ENCODE peak calls at places on chromosomes 6 and 20, in four cellular contexts. One of them, this sample, is unnamed.

GRCh38 chr20:1938464-1939269 is 43.5 kb downstream of the SIRPA start:
- DNase-seq in HepG2: no peak
- DNase-seq in K562: no peak
- DNase-seq in GM12878: no peak
- DNase-seq in this sample: no peak

GRCh38 chr6:133623065-133623464 is 265.8 kb upstream of the TCF21 start:
- DNase-seq in HepG2: no peak
- DNase-seq in K562: no peak
- DNase-seq in GM12878: no peak
- DNase-seq in this sample: no peak

GRCh38 chr6:84766118-84766683 is 1.8 kb upstream of the TBX18 start:
- DNase-seq in HepG2: no peak
- DNase-seq in K562: no peak
- DNase-seq in GM12878: no peak
- DNase-seq in this sample: no peak

GRCh38 chr6:15507221-15507620 is 155.6 kb downstream of the DTNBP1 start:
- DNase-seq in HepG2: no peak
- DNase-seq in K562: no peak
- DNase-seq in GM12878: no peak
- DNase-seq in this sample: no peak

GRCh38 chr6:16306334-16306733 is 67.9 kb downstream of the GMPR start:
- DNase-seq in HepG2: no peak
- DNase-seq in K562: no peak
- DNase-seq in GM12878: no peak
- DNase-seq in this sample: no peak

GRCh38 chr6:97097068-97098047 is 172.8 kb downstream of the KLHL32 start:
- DNase-seq in HepG2: no peak
- DNase-seq in K562: no peak
- DNase-seq in GM12878: no peak
- DNase-seq in this sample: no peak

GRCh38 chr20:19616620-19617019 is 141.4 kb upstream of the RIN2 start:
- DNase-seq in HepG2: no peak
- DNase-seq in K562: no peak
- DNase-seq in GM12878: no peak
- DNase-seq in this sample: no peak

GRCh38 chr20:51417745-51418529 is 124.6 kb downstream of the NFATC2 start:
- DNase-seq in HepG2: no peak
- DNase-seq in K562: no peak
- DNase-seq in GM12878: no peak
- DNase-seq in this sample: no peak

GRCh38 chr6:167532410-167533294 is 207.8 kb downstream of the TTLL2 start:
- DNase-seq in HepG2: no peak
- DNase-seq in K562: no peak
- DNase-seq in GM12878: no peak
- DNase-seq in this sample: no peak

GRCh38 chr6:137811121-137811911 is 55.7 kb upstream of the TNFAIP3 start:
- DNase-seq in HepG2: peak; percentile 90
- DNase-seq in K562: peak; percentile 83
- DNase-seq in GM12878: peak; percentile 95
- DNase-seq in this sample: peak; percentile 66

GRCh38 chr20:32028647-32029372 is 18.6 kb downstream of the CCM2L start:
- DNase-seq in HepG2: peak; percentile 54
- DNase-seq in K562: no peak
- DNase-seq in GM12878: no peak
- DNase-seq in this sample: no peak

GRCh38 chr20:24770628-24771556 is 178.2 kb upstream of the CST7 start:
- DNase-seq in HepG2: no peak
- DNase-seq in K562: no peak
- DNase-seq in GM12878: no peak
- DNase-seq in this sample: no peak

GRCh38 chr6:140320081-140320798 is 945.8 kb upstream of the CITED2 start:
- DNase-seq in HepG2: no peak
- DNase-seq in K562: no peak
- DNase-seq in GM12878: no peak
- DNase-seq in this sample: no peak

GRCh38 chr20:63738687-63739128 is 868 bp upstream of the SLC2A4RG start:
- DNase-seq in HepG2: peak; percentile 71
- DNase-seq in K562: peak; percentile 67
- DNase-seq in GM12878: no peak
- DNase-seq in this sample: peak; percentile 45

GRCh38 chr6:111737065-111737521 is 131.4 kb upstream of the TRAF3IP2 start:
- DNase-seq in HepG2: peak; percentile 41
- DNase-seq in K562: no peak
- DNase-seq in GM12878: no peak
- DNase-seq in this sample: no peak

GRCh38 chr6:122710908-122711307 is 68.6 kb upstream of the FABP7 start:
- DNase-seq in HepG2: no peak
- DNase-seq in K562: no peak
- DNase-seq in GM12878: no peak
- DNase-seq in this sample: no peak

GRCh38 chr6:122714059-122714458 is 65.5 kb upstream of the FABP7 start:
- DNase-seq in HepG2: no peak
- DNase-seq in K562: no peak
- DNase-seq in GM12878: no peak
- DNase-seq in this sample: no peak

GRCh38 chr6:122709922-122710512 is 69.5 kb upstream of the FABP7 start:
- DNase-seq in HepG2: no peak
- DNase-seq in K562: no peak
- DNase-seq in GM12878: peak; percentile 11
- DNase-seq in this sample: no peak

GRCh38 chr6:122712864-122713612 is 66.5 kb upstream of the FABP7 start:
- DNase-seq in HepG2: no peak
- DNase-seq in K562: no peak
- DNase-seq in GM12878: no peak
- DNase-seq in this sample: no peak

DNA sequence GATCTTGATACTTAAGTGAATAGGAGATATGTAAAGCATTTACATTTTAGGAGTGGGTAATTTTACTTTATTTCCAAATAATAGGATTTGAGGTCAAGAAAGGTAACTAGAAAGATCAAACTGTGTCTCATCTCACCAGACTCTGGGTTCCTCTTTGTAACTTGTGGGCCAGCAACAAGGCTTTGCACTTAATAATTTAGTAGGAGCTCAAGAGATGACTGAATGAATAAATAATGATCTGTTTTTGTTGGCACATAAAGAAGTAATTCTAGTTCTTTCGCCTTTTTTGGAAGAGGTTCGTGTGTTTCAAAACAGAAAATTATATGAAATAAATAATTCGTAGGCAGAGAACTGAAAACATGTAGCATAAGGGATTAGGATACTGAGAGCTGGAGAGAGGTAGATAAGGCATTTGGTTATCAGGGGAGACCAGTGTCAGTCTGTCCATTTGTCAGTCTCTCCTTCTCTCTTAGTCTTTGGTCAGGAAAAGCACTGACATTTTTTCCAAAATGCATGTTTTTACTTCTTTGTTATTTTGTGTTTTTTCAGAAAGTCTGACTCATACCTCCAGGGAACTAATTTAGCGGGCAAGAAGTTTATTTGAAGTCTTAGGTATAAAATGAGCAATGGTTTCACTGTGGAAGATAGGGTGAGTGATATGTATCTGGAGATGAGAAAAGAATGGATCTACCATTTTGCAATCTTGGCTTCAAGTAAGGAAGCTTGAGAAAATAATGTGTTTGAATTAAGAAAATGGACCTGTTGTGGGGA is 67.2 kb upstream of the FABP7 start:
- DNase-seq in HepG2: no peak
- DNase-seq in K562: peak; percentile 71
- DNase-seq in GM12878: no peak
- DNase-seq in this sample: no peak
- TF ChIP-seq TARDBP in HepG2: no peak
- TF ChIP-seq TARDBP in K562: no peak
- TF ChIP-seq TARDBP in GM12878: no peak
- TF ChIP-seq TARDBP in this sample: no peak

DNA sequence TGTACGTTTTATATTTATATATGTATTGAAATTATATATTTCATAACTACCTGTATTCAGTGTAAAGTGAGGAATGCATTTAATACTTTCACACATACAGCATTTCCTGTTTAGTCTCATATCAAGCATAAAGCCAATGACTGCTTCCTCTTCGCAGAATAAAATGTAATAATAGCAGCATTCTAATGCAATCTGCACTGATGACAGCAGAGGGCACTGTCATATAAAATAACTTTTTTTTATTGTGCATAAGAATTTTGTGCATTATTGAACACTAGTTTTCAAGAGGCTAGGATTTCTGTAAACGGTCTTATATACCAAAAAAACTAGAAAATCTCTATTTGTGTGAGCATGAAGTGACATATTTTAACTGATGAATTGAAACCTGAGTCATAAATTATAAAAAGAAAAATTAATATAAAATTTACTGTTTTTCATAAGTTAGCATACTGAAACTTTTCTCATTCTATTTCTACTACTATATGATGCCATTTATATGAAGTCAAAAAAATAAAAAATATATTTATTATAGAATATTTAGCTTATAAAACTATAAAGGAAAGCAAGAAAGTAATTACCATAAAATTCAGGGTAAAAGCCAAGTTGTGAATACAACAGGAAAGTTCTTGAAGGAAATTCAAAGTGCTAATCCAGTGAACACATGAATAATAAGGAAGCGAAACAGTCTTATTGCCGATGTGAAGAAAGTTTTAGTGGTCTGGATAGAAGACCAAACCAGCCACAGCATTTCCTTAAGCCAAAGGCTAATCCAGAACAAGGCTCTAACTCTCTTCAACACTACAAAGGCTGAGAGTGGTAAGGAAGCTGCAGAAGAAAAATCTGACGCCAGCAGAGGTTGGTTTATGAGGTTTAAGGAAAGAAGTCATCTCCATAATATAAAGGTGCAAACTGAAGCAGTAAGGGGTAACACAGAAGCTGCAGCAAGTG is 36.3 kb downstream of the RNF146 start:
- DNase-seq in HepG2: peak; percentile 25
- DNase-seq in K562: peak; percentile 24
- DNase-seq in GM12878: no peak
- DNase-seq in this sample: peak; percentile 58
- TF ChIP-seq TARDBP in HepG2: no peak
- TF ChIP-seq TARDBP in K562: no peak
- TF ChIP-seq TARDBP in GM12878: no peak
- TF ChIP-seq TARDBP in this sample: no peak

GRCh38 chr6:92681401-92681800 is 738.0 kb downstream of the EPHA7 start:
- DNase-seq in HepG2: no peak
- DNase-seq in K562: no peak
- DNase-seq in GM12878: no peak
- DNase-seq in this sample: no peak

GRCh38 chr6:92683769-92684168 is 735.6 kb downstream of the EPHA7 start:
- DNase-seq in HepG2: no peak
- DNase-seq in K562: no peak
- DNase-seq in GM12878: no peak
- DNase-seq in this sample: no peak

GRCh38 chr6:92687278-92687677 is 732.1 kb downstream of the EPHA7 start:
- DNase-seq in HepG2: no peak
- DNase-seq in K562: no peak
- DNase-seq in GM12878: no peak
- DNase-seq in this sample: no peak

GRCh38 chr6:92682999-92683398 is 736.4 kb downstream of the EPHA7 start:
- DNase-seq in HepG2: no peak
- DNase-seq in K562: no peak
- DNase-seq in GM12878: no peak
- DNase-seq in this sample: no peak

DNA sequence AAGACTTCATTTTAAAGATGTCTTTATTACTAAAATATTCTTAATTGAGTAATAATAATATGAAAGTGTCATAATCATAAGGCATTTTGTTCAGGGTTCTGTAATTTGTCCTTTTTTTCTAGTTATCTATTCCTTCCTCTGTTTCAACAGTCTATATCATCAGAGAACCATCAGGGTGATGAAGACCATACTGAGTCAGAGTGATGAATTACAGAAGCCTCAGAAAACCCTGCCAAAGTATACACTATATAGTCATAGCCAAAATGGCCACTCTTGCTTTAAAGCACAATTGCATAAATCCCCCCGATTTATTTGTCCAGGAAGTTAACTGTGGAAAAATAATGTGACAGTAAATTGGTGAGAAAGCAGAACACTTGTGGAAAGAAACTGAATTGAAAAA is 735.0 kb downstream of the EPHA7 start:
- DNase-seq in HepG2: no peak
- DNase-seq in K562: no peak
- DNase-seq in GM12878: no peak
- DNase-seq in this sample: no peak
- TF ChIP-seq TARDBP in HepG2: no peak
- TF ChIP-seq TARDBP in K562: no peak
- TF ChIP-seq TARDBP in GM12878: no peak
- TF ChIP-seq TARDBP in this sample: no peak

GRCh38 chr6:72746276-72746675 is 124.4 kb downstream of the KCNQ5 start:
- DNase-seq in HepG2: no peak
- DNase-seq in K562: no peak
- DNase-seq in GM12878: no peak
- DNase-seq in this sample: no peak
- TF ChIP-seq TARDBP in HepG2: no peak
- TF ChIP-seq TARDBP in K562: no peak
- TF ChIP-seq TARDBP in GM12878: no peak
- TF ChIP-seq TARDBP in this sample: no peak

DNA sequence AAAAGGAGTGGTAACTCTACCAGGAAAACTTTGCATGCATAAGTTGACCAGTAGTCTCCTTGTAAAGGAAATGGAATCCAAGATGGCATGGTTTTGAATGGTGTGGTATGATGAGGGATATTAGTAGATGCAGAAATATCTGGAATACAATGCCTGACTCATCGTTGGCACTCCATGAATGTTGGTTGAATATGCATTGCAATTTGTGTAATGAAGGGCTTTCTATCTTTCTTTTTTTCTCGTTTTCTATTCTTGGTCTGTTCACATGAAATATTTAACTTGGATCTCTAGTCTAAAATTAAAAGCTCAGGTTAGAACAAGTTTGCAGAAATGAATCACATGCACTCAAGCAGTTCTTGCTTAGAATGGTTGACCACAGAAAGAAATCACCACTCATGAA is 277.3 kb upstream of the PRND start:
- DNase-seq in HepG2: no peak
- DNase-seq in K562: no peak
- DNase-seq in GM12878: no peak
- DNase-seq in this sample: no peak
- TF ChIP-seq TARDBP in HepG2: no peak
- TF ChIP-seq TARDBP in K562: no peak
- TF ChIP-seq TARDBP in GM12878: no peak
- TF ChIP-seq TARDBP in this sample: no peak

GRCh38 chr6:109892451-109893435 is 85.4 kb upstream of the GPR6 start:
- DNase-seq in HepG2: no peak
- DNase-seq in K562: no peak
- DNase-seq in GM12878: no peak
- DNase-seq in this sample: no peak
- TF ChIP-seq TARDBP in HepG2: no peak
- TF ChIP-seq TARDBP in K562: no peak
- TF ChIP-seq TARDBP in GM12878: no peak
- TF ChIP-seq TARDBP in this sample: no peak

DNA sequence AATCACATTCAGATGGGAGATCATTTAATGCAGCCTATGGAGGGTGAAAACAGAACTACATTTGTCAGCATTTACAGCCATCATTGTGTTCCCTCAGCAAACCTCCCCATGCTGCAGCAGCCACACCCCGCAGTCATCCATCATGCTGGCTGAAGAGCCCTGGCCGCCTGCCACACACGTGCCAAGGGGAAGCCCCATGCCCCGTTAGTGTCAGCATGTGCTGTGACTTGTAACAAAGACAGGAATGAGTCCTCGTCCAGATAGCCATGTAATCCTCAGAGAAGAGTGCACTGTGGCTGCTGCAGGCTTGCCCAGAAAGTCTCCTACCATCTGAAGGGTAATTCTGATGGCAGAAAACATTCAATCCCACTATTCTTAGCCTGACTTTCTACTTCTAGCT is 1097.8 kb downstream of the KIF16B start:
- DNase-seq in HepG2: no peak
- DNase-seq in K562: no peak
- DNase-seq in GM12878: peak; percentile 20
- DNase-seq in this sample: no peak
- TF ChIP-seq TARDBP in HepG2: no peak
- TF ChIP-seq TARDBP in K562: no peak
- TF ChIP-seq TARDBP in GM12878: no peak
- TF ChIP-seq TARDBP in this sample: no peak

This sample was measured in HEK293T.